ENCODE peak calls at places on chromosomes 4 and X, in six cellular contexts. F is epithelial cell of esophagus, E is astrocyte of the spinal cord, K is psoas muscle, C is heart left ventricle, H is ovary. J is an unnamed sample.

GRCh38 chr4:24846716-24847115 is 51.3 kb downstream of the SOD3 start:
- DNase-seq in F (no peak), E (no peak), K (no peak), C (no peak), H (no peak), J (no peak)

GRCh38 chrX:74606342-74606741 is 8.1 kb downstream of the RLIM start:
- DNase-seq in F (no peak), E (no peak), K (no peak), C (no peak), H (no peak), J (no peak)

GRCh38 chr4:145178740-145179139 is 1.6 kb downstream of the OTUD4 start:
- DNase-seq in F (peak; percentile 11), E (no peak), K (no peak), C (no peak), H (no peak), J (peak; percentile 20)

GRCh38 chr4:151561551-151562256 is 152.7 kb downstream of the FHIP1A start:
- DNase-seq in F (no peak), E (peak; percentile 20), K (no peak), C (no peak), H (no peak), J (no peak)

GRCh38 chr4:122045533-122045932 is 93.7 kb upstream of the TRPC3 start:
- DNase-seq in F (peak; percentile 96), E (peak; percentile 93), K (no peak), C (no peak), H (no peak), J (no peak)

GRCh38 chrX:11758400-11759171 is 549 bp downstream of the MSL3 start:
- DNase-seq in F (peak; percentile 78), E (peak; percentile 84), K (peak; percentile 89), C (peak; percentile 94), H (peak; percentile 91), J (peak; percentile 76)

GRCh38 chr4:59374416-59374815 is 1825.7 kb upstream of the ADGRL3 start:
- DNase-seq in F (no peak), E (no peak), K (no peak), C (no peak), H (no peak), J (no peak)

GRCh38 chr4:180335571-180335970 is 1907.6 kb upstream of the TENM3 start:
- DNase-seq in F (no peak), E (no peak), K (no peak), C (no peak), H (no peak), J (no peak)

GRCh38 chr4:83071116-83071515 is 36.1 kb downstream of the COPS4 start:
- DNase-seq in F (peak; percentile 16), E (peak; percentile 13), K (no peak), C (no peak), H (no peak), J (no peak)

GRCh38 chr4:133802741-133803140 is 398.8 kb downstream of the PABPC4L start:
- DNase-seq in F (peak; percentile 2), E (peak; percentile 48), K (no peak), C (no peak), H (no peak), J (no peak)

GRCh38 chr4:89998350-89999098 is 103.9 kb downstream of the MMRN1 start:
- DNase-seq in F (no peak), E (no peak), K (no peak), C (no peak), H (no peak), J (no peak)

GRCh38 chrX:95318882-95319281 is 1365.8 kb upstream of the DIAPH2 start:
- DNase-seq in F (peak; percentile 22), E (no peak), K (no peak), C (no peak), H (no peak), J (no peak)

GRCh38 chrX:106894978-106895452 is 8.1 kb downstream of the RIPPLY1 start:
- DNase-seq in F (peak; percentile 73), E (peak; percentile 76), K (peak; percentile 23), C (no peak), H (no peak), J (no peak)

GRCh38 chr4:48986654-48987164 is 634 bp downstream of the CWH43 start:
- DNase-seq in F (no peak), E (no peak), K (no peak), C (no peak), H (no peak), J (no peak)
- H3K4me3 ChIP-seq in F (peak overlapping the region; percentile 44), E (no peak overlapping the region), K (no peak overlapping the region), C (no peak overlapping the region), H (no peak overlapping the region), J (no peak overlapping the region)

DNA sequence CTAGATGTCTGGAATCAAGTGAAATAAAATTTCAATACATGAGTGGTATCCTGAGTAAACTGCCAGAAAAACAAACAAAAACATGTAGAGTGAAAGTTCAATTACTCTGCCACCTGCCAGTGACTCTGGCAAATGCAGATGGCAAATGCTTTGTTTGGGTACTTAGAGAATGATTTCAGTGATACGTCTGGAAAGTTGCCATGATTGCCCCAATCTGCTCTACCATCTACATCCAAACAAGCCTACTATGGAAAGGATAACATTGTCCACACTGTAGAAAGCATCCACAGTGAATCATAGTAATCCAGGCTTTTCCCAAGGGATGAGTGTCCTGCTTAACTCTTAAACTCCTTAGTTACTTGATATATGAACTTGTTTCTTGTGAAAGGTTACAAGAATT is 3.4 kb downstream of the SPATA4 start:
- DNase-seq in F (no peak), E (peak; percentile 14), K (no peak), C (no peak), H (no peak), J (no peak)
- TF ChIP-seq CTCF in F (peak; percentile 5), E (no peak), K (no peak), C (no peak), H (no peak), J (no peak)

DNA sequence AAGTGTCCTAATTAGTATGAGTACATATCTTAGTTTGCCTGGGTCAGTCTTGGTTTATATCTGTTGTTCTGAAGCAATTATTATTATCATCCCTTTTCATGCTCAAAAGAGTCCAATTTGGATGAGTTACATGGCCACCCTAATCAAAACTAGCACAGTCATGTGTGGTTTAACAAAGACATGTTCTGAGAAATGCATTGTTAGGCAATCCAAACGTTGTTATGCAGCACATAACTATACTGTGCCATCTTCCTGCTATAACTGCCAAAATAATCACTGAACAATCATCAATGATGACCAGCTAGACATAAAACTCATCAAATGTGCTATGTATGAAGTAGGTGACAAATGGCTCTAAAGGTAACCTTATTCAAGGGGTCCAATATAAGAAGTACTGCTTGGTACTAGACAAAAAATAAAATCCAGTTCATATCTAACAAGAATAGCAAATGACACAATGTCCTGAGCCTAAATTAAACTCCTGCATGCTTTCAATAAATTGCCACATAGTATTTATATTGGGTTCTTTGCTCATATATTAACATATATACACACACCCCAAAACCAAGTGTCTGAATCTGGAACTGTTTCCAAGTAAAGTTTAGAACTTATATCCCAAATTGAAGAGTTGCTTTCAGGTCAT is 41.9 kb downstream of the CNOT6L start:
- DNase-seq in F (peak; percentile 54), E (no peak), K (no peak), C (no peak), H (no peak), J (no peak)
- H3K4me3 ChIP-seq in F (no peak overlapping the region), E (no peak overlapping the region), K (peak overlapping the region; percentile 31), C (no peak overlapping the region), H (no peak overlapping the region), J (no peak overlapping the region)

GRCh38 chr4:140569307-140569638 is 512 bp upstream of the UCP1 start:
- DNase-seq in F (no peak), E (no peak), K (no peak), C (no peak), H (no peak), J (no peak)
- TF ChIP-seq CTCF in F (no peak), E (no peak), K (no peak), C (no peak), H (no peak), J (no peak)